ENCODE peak calls at places on chromosomes 11 and 22, in seven cellular contexts. G is fibroblast of lung, T is fibroblast of mammary gland, M is brain microvascular endothelial cell, W is lower lobe of right lung, E is A549, Y is body of pancreas. P is an unnamed sample.

GRCh38 chr11:128956401-128957203 is 13.9 kb upstream of the TP53AIP1 start:
- DNase-seq in G (peak; percentile 82), T (peak; percentile 78), M (peak; percentile 75), W (no peak), E (peak; percentile 62), Y (peak; percentile 53), P (peak; percentile 24)

GRCh38 chr11:130211144-130211543 is 51.6 kb downstream of the ST14 start:
- DNase-seq in G (no peak), T (no peak), M (no peak), W (no peak), E (no peak), Y (no peak), P (no peak)

GRCh38 chr11:5291207-5291838 is 10.4 kb downstream of the OR51B4 start:
- DNase-seq in G (peak; percentile 70), T (peak; percentile 69), M (peak; percentile 42), W (no peak), E (peak; percentile 47), Y (no peak), P (no peak)

GRCh38 chr11:9459573-9460321 is 1.1 kb upstream of the ZNF143 start:
- DNase-seq in G (peak; percentile 80), T (peak; percentile 75), M (peak; percentile 52), W (no peak), E (peak; percentile 16), Y (no peak), P (peak; percentile 64)

GRCh38 chr11:1201395-1202153 is 21.3 kb upstream of the MUC5B start:
- DNase-seq in G (no peak), T (peak; percentile 3), M (no peak), W (no peak), E (no peak), Y (no peak), P (no peak)

GRCh38 chr11:68550485-68550817 is 89.9 kb downstream of the PPP6R3 start:
- DNase-seq in G (no peak), T (peak; percentile 29), M (peak; percentile 15), W (no peak), E (no peak), Y (no peak), P (no peak)

GRCh38 chr22:38049812-38050619 is 7.2 kb upstream of the PICK1 start:
- DNase-seq in G (no peak), T (no peak), M (no peak), W (no peak), E (no peak), Y (no peak), P (no peak)

GRCh38 chr22:42562282-42562681 is 8.5 kb downstream of the SERHL2 start:
- DNase-seq in G (no peak), T (no peak), M (no peak), W (no peak), E (no peak), Y (no peak), P (no peak)

GRCh38 chr11:5622802-5623201 is 2.0 kb upstream of the TRIM34 start:
- DNase-seq in G (no peak), T (no peak), M (no peak), W (no peak), E (no peak), Y (no peak), P (no peak)

GRCh38 chr11:78219493-78220217 is 30.9 kb downstream of the USP35 start:
- DNase-seq in G (no peak), T (no peak), M (no peak), W (no peak), E (no peak), Y (no peak), P (no peak)

GRCh38 chr11:58498464-58498863 is 9.4 kb downstream of the OR5B21 start:
- DNase-seq in G (no peak), T (no peak), M (no peak), W (no peak), E (no peak), Y (no peak), P (no peak)

GRCh38 chr22:50200333-50201190 is at the start of gene SELENOO:
- DNase-seq in G (peak; percentile 80), T (peak; percentile 71), M (peak; percentile 77), W (peak; percentile 93), E (peak; percentile 93), Y (peak; percentile 92), P (peak; percentile 96)

GRCh38 chr11:68021167-68021787 is 9.2 kb upstream of the NDUFS8 start:
- DNase-seq in G (no peak), T (no peak), M (no peak), W (peak; percentile 71), E (no peak), Y (peak; percentile 71), P (peak; percentile 42)

GRCh38 chr11:81644239-81644840 is 1089.3 kb downstream of the FAM181B start:
- DNase-seq in G (peak; percentile 65), T (peak; percentile 45), M (peak; percentile 50), W (no peak), E (peak; percentile 3), Y (no peak), P (peak; percentile 59)

GRCh38 chr11:45458269-45458668 is 172.1 kb upstream of the SYT13 start:
- DNase-seq in G (no peak), T (no peak), M (no peak), W (no peak), E (no peak), Y (no peak), P (no peak)

GRCh38 chr11:13294178-13294577 is 16.6 kb downstream of the BMAL1 start:
- DNase-seq in G (no peak), T (no peak), M (no peak), W (no peak), E (no peak), Y (no peak), P (no peak)

GRCh38 chr11:69209936-69210659 is 54.4 kb downstream of the SMIM38 start:
- DNase-seq in G (no peak), T (no peak), M (no peak), W (no peak), E (no peak), Y (peak; percentile 51), P (no peak)

GRCh38 chr11:41201156-41201555 is 258.3 kb downstream of the LRRC4C start:
- DNase-seq in G (peak; percentile 28), T (peak; percentile 28), M (no peak), W (no peak), E (no peak), Y (no peak), P (peak; percentile 41)

GRCh38 chr22:34437140-34437539 is 516.9 kb upstream of the LARGE1 start:
- DNase-seq in G (no peak), T (no peak), M (no peak), W (no peak), E (no peak), Y (no peak), P (no peak)

GRCh38 chr11:86577663-86578636 is 94.5 kb downstream of the ME3 start:
- DNase-seq in G (peak; percentile 93), T (peak; percentile 97), M (peak; percentile 89), W (peak; percentile 53), E (peak; percentile 63), Y (peak; percentile 52), P (no peak)

GRCh38 chr11:72361321-72361720 is 73.0 kb downstream of the CLPB start:
- DNase-seq in G (no peak), T (no peak), M (no peak), W (no peak), E (no peak), Y (no peak), P (no peak)

GRCh38 chr11:13120691-13121090 is 111.6 kb downstream of the RASSF10 start:
- DNase-seq in G (peak; percentile 71), T (peak; percentile 82), M (peak; percentile 15), W (no peak), E (no peak), Y (no peak), P (no peak)

GRCh38 chr22:47275479-47276218 is 513.2 kb downstream of the TBC1D22A start:
- DNase-seq in G (no peak), T (no peak), M (no peak), W (no peak), E (no peak), Y (no peak), P (peak; percentile 61)

GRCh38 chr11:118929496-118930151 is 3.9 kb upstream of the BCL9L start:
- DNase-seq in G (peak; percentile 81), T (peak; percentile 71), M (peak; percentile 75), W (peak; percentile 89), E (peak; percentile 83), Y (peak; percentile 92), P (peak; percentile 84)

GRCh38 chr22:39524753-39525657 is 4.6 kb downstream of the ATF4 start:
- DNase-seq in G (no peak), T (no peak), M (no peak), W (peak; percentile 40), E (no peak), Y (no peak), P (peak; percentile 38)

GRCh38 chr11:78255919-78256318 is 67.2 kb downstream of the USP35 start:
- DNase-seq in G (no peak), T (no peak), M (no peak), W (no peak), E (no peak), Y (no peak), P (no peak)

GRCh38 chr11:71200172-71200716 is 52.1 kb downstream of the SHANK2 start:
- DNase-seq in G (no peak), T (no peak), M (no peak), W (no peak), E (no peak), Y (no peak), P (no peak)

GRCh38 chr11:35322321-35322979 is 96.9 kb downstream of the SLC1A2 start:
- DNase-seq in G (no peak), T (no peak), M (no peak), W (no peak), E (no peak), Y (no peak), P (peak; percentile 10)
- H3K4me3 ChIP-seq in G (no peak overlapping the region), T (no peak overlapping the region), M (no peak overlapping the region), W (no peak overlapping the region), E (no peak overlapping the region), Y (no peak overlapping the region), P (no peak overlapping the region)

GRCh38 chr11:114137838-114138237 is 78.3 kb downstream of the ZBTB16 start:
- DNase-seq in G (no peak), T (no peak), M (no peak), W (no peak), E (no peak), Y (no peak), P (no peak)
- H3K4me3 ChIP-seq in G (no peak overlapping the region), T (no peak overlapping the region), M (no peak overlapping the region), W (no peak overlapping the region), E (no peak overlapping the region), Y (no peak overlapping the region), P (no peak overlapping the region)

GRCh38 chr22:35892192-35892591 is 136.4 kb downstream of the RBFOX2 start:
- DNase-seq in G (peak; percentile 70), T (peak; percentile 82), M (peak; percentile 65), W (no peak), E (no peak), Y (no peak), P (no peak)
- H3K4me3 ChIP-seq in G (no peak overlapping the region), T (no peak overlapping the region), M (no peak overlapping the region), W (no peak overlapping the region), E (no peak overlapping the region), Y (no peak overlapping the region), P (no peak overlapping the region)

GRCh38 chr11:95059031-95059430 is 7.7 kb upstream of the SRSF8 start:
- DNase-seq in G (no peak), T (no peak), M (no peak), W (no peak), E (no peak), Y (no peak), P (no peak)
- H3K4me3 ChIP-seq in G (no peak overlapping the region), T (no peak overlapping the region), M (no peak overlapping the region), W (no peak overlapping the region), E (no peak overlapping the region), Y (no peak overlapping the region), P (no peak overlapping the region)

DNA sequence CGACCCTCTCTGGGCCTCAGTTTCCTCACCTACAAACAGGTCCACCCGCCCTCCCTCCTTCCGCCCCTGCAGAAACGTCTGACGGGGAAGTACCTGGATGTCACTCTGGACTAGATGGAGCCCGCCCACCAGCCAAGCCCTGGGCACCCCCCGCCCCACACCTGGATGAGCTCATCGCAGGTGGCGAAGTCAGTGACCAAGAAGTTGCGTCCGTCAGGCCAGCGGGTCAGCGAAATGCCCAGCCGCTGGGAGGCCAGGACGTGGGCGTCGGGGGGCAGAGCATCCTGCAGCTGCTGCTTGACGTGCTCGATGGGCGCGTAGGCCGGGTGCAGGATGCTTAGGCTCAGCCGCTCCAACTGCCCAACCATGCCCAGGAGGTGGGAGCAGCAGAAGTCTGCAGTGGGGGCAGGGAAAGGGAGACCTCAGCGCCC is 897 bp downstream of the PNPLA5 start:
- DNase-seq in G (no peak), T (no peak), M (no peak), W (no peak), E (no peak), Y (no peak), P (no peak)
- H3K4me3 ChIP-seq in G (no peak overlapping the region), T (no peak overlapping the region), M (no peak overlapping the region), W (no peak overlapping the region), E (no peak overlapping the region), Y (no peak overlapping the region), P (no peak overlapping the region)

P was measured in SJCRH30.